ENCODE peak calls at places on chromosome 1, in eight cellular contexts. B is left ventricle myocardium inferior, R is hepatocyte, T is HFF-Myc, U is AG10803, X is body of pancreas, A is fibroblast of mammary gland, Z is keratinocyte. P is an unnamed sample.

GRCh38 chr1:12422488-12422887 is 192.7 kb downstream of the VPS13D start:
- DNase-seq in A (no peak), R (no peak), B (no peak), T (no peak), U (no peak), X (no peak), Z (no peak), P (no peak)

GRCh38 chr1:166489670-166490436 is 323.1 kb upstream of the FAM78B start:
- DNase-seq in X (peak), Z (no peak), B (no peak), A (peak), U (peak), R (no peak), T (no peak), P (peak)

GRCh38 chr1:20732071-20732587 is 374 bp downstream of the SH2D5 start:
- DNase-seq in X (peak), T (no peak), R (peak), B (peak), Z (peak), A (peak), U (peak), P (no peak)

GRCh38 chr1:155909894-155910293 is 1.3 kb downstream of the RIT1 start:
- DNase-seq in B (no peak), R (peak), U (peak), Z (no peak), T (no peak), A (peak), X (no peak), P (no peak)

GRCh38 chr1:210250998-210251679 is 18.5 kb downstream of the SERTAD4 start:
- DNase-seq in A (no peak), R (peak), B (peak), T (no peak), U (no peak), Z (peak), X (peak), P (peak)

GRCh38 chr1:68231627-68232303 is 558 bp downstream of the WLS start:
- DNase-seq in R (peak), U (peak), A (peak), B (peak), Z (no peak), X (peak), T (no peak), P (peak)

GRCh38 chr1:67880056-67880601 is 46.9 kb upstream of the GNG12 start:
- DNase-seq in U (peak), B (no peak), R (peak), X (peak), A (peak), Z (no peak), T (peak), P (no peak)

GRCh38 chr1:36161656-36162531 is 5.9 kb downstream of the MAP7D1 start:
- DNase-seq in T (no peak), B (no peak), U (no peak), Z (peak), R (peak), A (peak), X (peak), P (peak)

GRCh38 chr1:43285269-43285986 is at the start of gene C1orf210:
- DNase-seq in U (no peak), R (peak), X (peak), B (no peak), T (no peak), A (no peak), Z (peak), P (peak)

GRCh38 chr1:152623203-152623844 is 421 bp upstream of the LCE3A start:
- DNase-seq in X (no peak), T (no peak), B (no peak), U (no peak), R (no peak), A (no peak), Z (no peak), P (no peak)

GRCh38 chr1:174232761-174233160 is 73.4 kb downstream of the RABGAP1L start:
- DNase-seq in R (no peak), X (no peak), B (no peak), A (no peak), Z (no peak), T (no peak), U (no peak), P (no peak)

GRCh38 chr1:23742670-23743286 is 493 bp upstream of the ELOA start:
- DNase-seq in B (no peak), X (no peak), A (no peak), R (no peak), T (no peak), U (peak), Z (no peak), P (peak)

GRCh38 chr1:220803401-220804201 is 16.9 kb downstream of the MTARC1 start:
- DNase-seq in Z (peak), U (peak), R (peak), X (peak), B (no peak), T (no peak), A (peak), P (no peak)
- TF ChIP-seq CTCF in Z (peak), U (peak), R (peak), X (peak), B (peak), T (peak), A (peak), P (peak)

GRCh38 chr1:164928223-164928814 is 369.3 kb downstream of the PBX1 start:
- DNase-seq in U (no peak), R (no peak), B (no peak), Z (no peak), T (no peak), X (no peak), A (no peak), P (no peak)

GRCh38 chr1:164930833-164931232 is 371.8 kb downstream of the PBX1 start:
- DNase-seq in A (no peak), T (no peak), U (no peak), Z (no peak), B (no peak), R (no peak), X (no peak), P (no peak)

GRCh38 chr1:164932580-164932979 is 373.6 kb downstream of the PBX1 start:
- DNase-seq in A (no peak), Z (no peak), B (no peak), T (no peak), R (no peak), X (no peak), U (no peak), P (no peak)

GRCh38 chr1:164930241-164930640 is 371.3 kb downstream of the PBX1 start:
- DNase-seq in B (no peak), X (no peak), Z (no peak), U (no peak), A (no peak), R (no peak), T (no peak), P (no peak)
- TF ChIP-seq CTCF in B (no peak), X (no peak), Z (no peak), U (peak), A (no peak), R (no peak), T (peak), P (no peak)

DNA sequence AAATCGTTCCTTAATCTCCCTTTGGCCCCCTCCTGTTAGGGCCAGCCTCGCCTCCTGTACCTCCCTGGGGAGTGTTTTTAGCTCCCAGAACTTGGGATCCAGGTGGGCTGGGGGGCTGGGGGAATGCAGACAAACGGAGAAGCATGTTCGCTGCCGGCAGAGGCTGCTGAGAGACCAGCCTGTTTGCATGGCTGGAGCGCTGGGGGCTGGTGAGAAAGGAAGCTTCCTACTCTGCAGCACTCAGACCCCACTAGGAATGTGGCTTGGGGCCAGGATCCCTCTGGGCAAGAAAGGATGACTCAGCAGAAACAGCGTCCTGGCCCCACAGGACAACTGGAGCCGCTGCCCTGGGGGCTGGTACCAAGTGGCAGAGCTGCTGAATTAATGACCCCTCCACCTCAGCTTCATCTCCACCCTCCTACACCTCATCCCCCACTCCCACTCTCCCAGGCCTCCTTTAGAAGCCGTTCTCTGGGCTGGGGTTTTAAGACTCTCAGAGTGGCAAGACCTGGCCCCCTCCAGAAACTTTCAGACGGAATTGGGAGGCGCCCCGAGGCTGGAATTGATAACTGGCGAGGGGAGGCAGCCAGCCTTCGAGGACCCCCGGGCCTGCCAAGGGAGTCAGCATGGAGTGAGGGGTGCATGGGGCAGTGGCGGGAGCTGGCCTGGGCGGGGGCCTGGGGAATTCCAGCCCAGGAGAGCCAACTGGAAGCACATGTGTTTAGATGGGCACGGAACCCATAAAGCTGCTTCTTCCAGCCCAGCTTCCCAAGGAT is 28.5 kb upstream of the EPS8L3 start:
- DNase-seq in Z (no peak), X (peak), T (peak), B (peak), A (peak), U (peak), R (peak), P (peak)
- TF ChIP-seq CTCF in Z (no peak), X (no peak), T (peak), B (peak), A (peak), U (peak), R (peak), P (no peak)

DNA sequence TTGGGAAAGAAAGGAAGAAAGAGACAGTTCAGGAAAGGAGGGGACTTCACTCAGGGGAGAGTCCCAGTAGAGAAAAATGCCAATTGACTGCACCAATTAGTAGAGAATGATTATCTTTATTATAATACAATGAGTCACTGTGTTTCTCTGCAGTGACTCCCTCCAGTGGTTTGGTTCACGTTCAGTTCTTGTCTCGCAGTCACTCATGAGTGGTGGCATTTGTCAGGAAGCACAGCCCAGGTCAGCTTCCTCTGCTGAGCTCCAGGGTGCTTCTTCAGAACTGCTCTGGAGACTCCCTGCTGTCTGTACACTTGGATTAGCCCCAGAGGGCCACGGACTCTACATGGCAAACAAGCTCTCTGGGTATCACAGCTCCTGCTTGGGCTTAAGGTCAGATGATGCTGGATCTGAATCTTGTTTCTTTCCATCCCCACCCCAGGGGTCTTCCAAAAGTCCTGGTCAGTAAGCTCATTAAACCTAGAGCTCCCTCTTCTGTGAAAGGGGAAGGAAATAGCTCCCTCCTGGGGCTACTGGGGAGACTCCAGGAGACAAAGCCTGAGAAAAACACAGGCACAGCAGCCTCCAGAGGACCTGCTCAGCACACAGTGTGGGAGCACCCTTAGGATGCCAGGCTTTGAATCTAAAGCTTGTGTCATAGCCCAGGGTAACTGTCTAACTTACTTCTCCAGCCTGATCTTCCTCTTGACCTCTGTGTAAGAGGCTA is 619.0 kb downstream of the AJAP1 start:
- DNase-seq in Z (no peak), A (no peak), U (no peak), B (no peak), R (no peak), X (no peak), T (no peak), P (no peak)
- TF ChIP-seq CTCF in Z (no peak), A (no peak), U (no peak), B (no peak), R (no peak), X (no peak), T (no peak), P (no peak)

GRCh38 chr1:19730232-19730631 is 65.6 kb downstream of the HTR6 start:
- DNase-seq in A (no peak), B (no peak), R (no peak), T (no peak), X (no peak), U (no peak), Z (no peak), P (no peak)

GRCh38 chr1:19731311-19731821 is 66.7 kb downstream of the HTR6 start:
- DNase-seq in B (no peak), R (no peak), X (no peak), U (no peak), T (no peak), Z (no peak), A (no peak), P (no peak)

GRCh38 chr1:19725606-19726005 is 60.9 kb downstream of the HTR6 start:
- DNase-seq in U (no peak), X (no peak), R (no peak), Z (no peak), A (no peak), B (no peak), T (no peak), P (no peak)

GRCh38 chr1:19730793-19731192 is 66.1 kb downstream of the HTR6 start:
- DNase-seq in R (no peak), A (no peak), T (no peak), X (no peak), Z (no peak), B (no peak), U (no peak), P (no peak)

DNA sequence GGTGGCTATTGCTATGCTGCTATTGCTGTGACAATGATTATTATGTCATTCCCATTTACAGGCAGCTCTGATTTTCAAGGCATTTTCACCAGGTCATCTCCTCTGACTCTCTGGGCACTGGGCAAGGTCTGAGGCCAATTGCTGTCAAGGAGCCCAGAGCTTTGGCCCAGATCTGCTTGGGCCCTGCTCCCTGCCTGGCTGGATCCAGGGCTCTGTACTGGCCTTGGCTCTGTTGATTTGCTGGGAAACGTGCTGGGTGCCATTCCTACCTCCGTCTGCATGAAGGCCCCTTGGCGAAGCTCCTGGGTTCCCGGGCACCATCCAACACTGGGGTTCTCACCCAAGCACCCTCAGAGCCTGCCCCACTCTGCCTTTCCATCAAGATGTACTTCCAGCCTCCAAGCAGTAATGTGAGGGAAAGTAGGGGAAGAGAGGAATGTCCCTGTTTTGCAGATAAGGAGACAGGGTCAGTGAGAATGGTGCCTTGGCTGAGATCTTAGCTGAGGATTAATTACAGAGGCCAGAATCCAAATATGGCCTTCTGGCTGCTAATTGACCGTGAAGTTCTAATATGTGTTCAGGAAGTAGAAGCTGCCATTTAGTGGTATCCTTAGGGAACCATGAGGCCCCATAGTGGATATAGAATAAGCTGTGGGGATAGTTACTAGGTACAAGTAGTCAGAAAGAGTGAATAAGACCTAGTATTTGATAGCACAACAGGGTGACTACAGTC is 63.9 kb downstream of the HTR6 start:
- DNase-seq in R (no peak), Z (no peak), A (no peak), T (no peak), B (no peak), U (no peak), X (no peak), P (no peak)
- TF ChIP-seq CTCF in R (no peak), Z (no peak), A (no peak), T (no peak), B (no peak), U (no peak), X (no peak), P (no peak)

GRCh38 chr1:28329395-28330153 is 734 bp downstream of the MED18 start:
- DNase-seq in B (no peak), A (peak), T (no peak), Z (no peak), U (peak), X (peak), R (peak), P (no peak)
- TF ChIP-seq CTCF in B (peak), A (no peak), T (no peak), Z (no peak), U (peak), X (peak), R (no peak), P (no peak)

DNA sequence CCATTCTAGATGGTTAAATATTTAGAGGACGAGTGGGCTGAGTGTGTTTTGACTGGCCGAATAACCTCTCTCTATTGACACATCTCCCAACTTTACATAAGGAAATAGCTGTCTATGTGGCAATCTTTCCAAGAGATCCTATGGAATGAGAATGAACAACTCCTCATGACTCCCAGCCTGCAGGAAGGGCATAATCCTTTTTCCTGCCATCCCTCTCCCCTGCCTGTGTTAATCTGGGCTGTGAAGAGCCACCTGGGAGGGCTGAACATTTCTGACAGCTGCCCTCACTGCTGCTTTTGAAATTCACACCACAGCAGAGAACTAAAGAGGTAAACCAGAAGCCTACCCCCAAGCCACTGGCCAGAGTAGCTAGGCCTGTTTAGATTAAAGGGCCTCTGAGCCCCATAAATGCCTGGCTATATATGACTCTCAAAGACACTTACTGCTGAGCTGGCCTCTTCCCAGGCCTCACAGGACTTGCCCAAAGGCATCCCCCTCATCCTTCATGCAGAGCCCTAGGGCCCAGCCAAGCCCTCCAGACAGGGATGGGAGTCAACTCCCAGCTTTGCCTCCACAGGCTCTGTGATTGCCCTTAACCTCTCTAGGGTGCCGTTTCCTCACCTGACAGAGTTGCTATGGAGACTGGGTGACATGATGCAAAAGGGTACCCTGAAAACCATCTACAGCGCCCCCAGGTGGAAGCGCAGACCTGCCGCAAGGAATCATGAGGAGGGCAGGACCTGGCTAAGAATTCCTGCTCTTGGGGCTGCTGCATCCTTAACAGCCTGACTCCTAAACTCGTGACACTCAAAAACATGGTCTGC is 42.0 kb upstream of the LDLRAP1 start:
- DNase-seq in R (peak), B (no peak), U (peak), A (peak), Z (no peak), X (no peak), T (no peak), P (no peak)
- TF ChIP-seq CTCF in R (peak), B (peak), U (peak), A (peak), Z (peak), X (no peak), T (peak), P (no peak)

P was measured in lung.